ENCODE peak calls at places on chromosomes 5 and 9, in four cellular contexts. One of them, this sample, is unnamed.
A peak's percentile ranks its signal among the peaks of the same experiment; 100 is the strongest.

GRCh38 chr9:133506653-133507038 is 18.1 kb downstream of the MYMK start:
- DNase-seq in ovary: peak; percentile 82
- DNase-seq in tibial nerve: peak; percentile 72
- DNase-seq in colonic mucosa: no peak
- DNase-seq in this sample: no peak

GRCh38 chr9:105116047-105116868 is 128.2 kb upstream of the SLC44A1 start:
- DNase-seq in tibial nerve: no peak
- DNase-seq in ovary: no peak
- DNase-seq in colonic mucosa: no peak
- DNase-seq in this sample: no peak

GRCh38 chr5:33793836-33794549 is 97.8 kb downstream of the ADAMTS12 start:
- DNase-seq in tibial nerve: no peak
- DNase-seq in ovary: no peak
- DNase-seq in colonic mucosa: no peak
- DNase-seq in this sample: no peak

GRCh38 chr5:1747803-1748085 is 51.9 kb downstream of the MRPL36 start:
- DNase-seq in colonic mucosa: no peak
- DNase-seq in ovary: peak; percentile 8
- DNase-seq in tibial nerve: no peak
- DNase-seq in this sample: no peak

GRCh38 chr9:89522261-89522978 is 24.5 kb upstream of the SEMA4D start:
- DNase-seq in tibial nerve: no peak
- DNase-seq in colonic mucosa: peak; percentile 43
- DNase-seq in ovary: no peak
- DNase-seq in this sample: peak; percentile 63

GRCh38 chr9:131252120-131252519 is 24.2 kb downstream of the FAM78A start:
- DNase-seq in tibial nerve: no peak
- DNase-seq in colonic mucosa: no peak
- DNase-seq in ovary: no peak
- DNase-seq in this sample: no peak

GRCh38 chr5:78653031-78653430 is 4.5 kb upstream of the LHFPL2 start:
- DNase-seq in ovary: no peak
- DNase-seq in colonic mucosa: no peak
- DNase-seq in tibial nerve: no peak
- DNase-seq in this sample: no peak

GRCh38 chr5:884345-885126 is 8.1 kb downstream of the BRD9 start:
- DNase-seq in ovary: no peak
- DNase-seq in tibial nerve: no peak
- DNase-seq in colonic mucosa: no peak
- DNase-seq in this sample: no peak

GRCh38 chr5:15499528-15500325 is at the start of gene FBXL7:
- DNase-seq in tibial nerve: peak; percentile 58
- DNase-seq in ovary: peak; percentile 88
- DNase-seq in colonic mucosa: peak; percentile 47
- DNase-seq in this sample: no peak

GRCh38 chr9:132726561-132727150 is 56.4 kb downstream of the GTF3C4 start:
- DNase-seq in colonic mucosa: no peak
- DNase-seq in tibial nerve: no peak
- DNase-seq in ovary: peak; percentile 1
- DNase-seq in this sample: no peak

GRCh38 chr5:66894480-66895240 is 298.5 kb downstream of the MAST4 start:
- DNase-seq in tibial nerve: no peak
- DNase-seq in ovary: no peak
- DNase-seq in colonic mucosa: no peak
- DNase-seq in this sample: no peak

GRCh38 chr5:146313027-146313426 is 25.6 kb upstream of the POU4F3 start:
- DNase-seq in tibial nerve: no peak
- DNase-seq in ovary: no peak
- DNase-seq in colonic mucosa: no peak
- DNase-seq in this sample: no peak

GRCh38 chr9:88923653-88924284 is 67.5 kb upstream of the S1PR3 start:
- DNase-seq in tibial nerve: no peak
- DNase-seq in ovary: no peak
- DNase-seq in colonic mucosa: no peak
- DNase-seq in this sample: no peak

GRCh38 chr9:35116898-35117551 is 1.4 kb upstream of the ATOSB start:
- DNase-seq in tibial nerve: peak; percentile 94
- DNase-seq in ovary: peak; percentile 86
- DNase-seq in colonic mucosa: peak; percentile 95
- DNase-seq in this sample: peak; percentile 74

GRCh38 chr5:10564838-10565784 is 1.2 kb downstream of the ANKRD33B start:
- DNase-seq in colonic mucosa: no peak
- DNase-seq in ovary: no peak
- DNase-seq in tibial nerve: no peak
- DNase-seq in this sample: no peak

GRCh38 chr9:128787583-128788156 is 617 bp downstream of the TBC1D13 start:
- DNase-seq in colonic mucosa: peak; percentile 51
- DNase-seq in ovary: no peak
- DNase-seq in tibial nerve: peak; percentile 8
- DNase-seq in this sample: no peak

GRCh38 chr9:116450378-116451139 is 236.5 kb upstream of the TRIM32 start:
- DNase-seq in ovary: no peak
- DNase-seq in tibial nerve: no peak
- DNase-seq in colonic mucosa: no peak
- DNase-seq in this sample: no peak

GRCh38 chr5:96517294-96517693 is 84.2 kb upstream of the PCSK1 start:
- DNase-seq in tibial nerve: no peak
- DNase-seq in colonic mucosa: no peak
- DNase-seq in ovary: no peak
- DNase-seq in this sample: no peak

GRCh38 chr5:119656023-119656422 is 26.7 kb downstream of the FAM170A start:
- DNase-seq in tibial nerve: no peak
- DNase-seq in ovary: no peak
- DNase-seq in colonic mucosa: no peak
- DNase-seq in this sample: no peak

GRCh38 chr9:133163559-133164208 is at the start of gene GBGT1:
- DNase-seq in ovary: peak; percentile 80
- DNase-seq in tibial nerve: peak; percentile 65
- DNase-seq in colonic mucosa: peak; percentile 67
- DNase-seq in this sample: peak; percentile 38

GRCh38 chr5:36273809-36274526 is 27.7 kb downstream of the RANBP3L start:
- DNase-seq in ovary: no peak
- DNase-seq in colonic mucosa: no peak
- DNase-seq in tibial nerve: no peak
- DNase-seq in this sample: no peak

GRCh38 chr5:96065577-96066385 is 104.1 kb upstream of the ELL2 start:
- DNase-seq in ovary: no peak
- DNase-seq in colonic mucosa: no peak
- DNase-seq in tibial nerve: no peak
- DNase-seq in this sample: no peak

GRCh38 chr5:78542321-78542840 is 106.2 kb downstream of the LHFPL2 start:
- DNase-seq in tibial nerve: no peak
- DNase-seq in colonic mucosa: no peak
- DNase-seq in ovary: no peak
- DNase-seq in this sample: no peak

GRCh38 chr5:54531536-54531935 is 14.0 kb downstream of the SNX18 start:
- DNase-seq in tibial nerve: no peak
- DNase-seq in colonic mucosa: no peak
- DNase-seq in ovary: no peak
- DNase-seq in this sample: no peak

GRCh38 chr9:21616082-21616778 is 134.1 kb upstream of the IFNE start:
- DNase-seq in tibial nerve: no peak
- DNase-seq in colonic mucosa: no peak
- DNase-seq in ovary: no peak
- DNase-seq in this sample: no peak

GRCh38 chr5:143316844-143317631 is 86.4 kb downstream of the NR3C1 start:
- DNase-seq in colonic mucosa: no peak
- DNase-seq in tibial nerve: no peak
- DNase-seq in ovary: no peak
- DNase-seq in this sample: no peak

GRCh38 chr9:120187758-120188157 is 392.2 kb downstream of the CDK5RAP2 start:
- DNase-seq in tibial nerve: no peak
- DNase-seq in ovary: no peak
- DNase-seq in colonic mucosa: no peak
- DNase-seq in this sample: no peak

GRCh38 chr5:91048073-91048472 is 335.0 kb downstream of the ARRDC3 start:
- DNase-seq in colonic mucosa: no peak
- DNase-seq in tibial nerve: no peak
- DNase-seq in ovary: no peak
- DNase-seq in this sample: no peak

GRCh38 chr5:141319202-141319601 is 1.4 kb downstream of the TAF7 start:
- DNase-seq in tibial nerve: no peak
- DNase-seq in colonic mucosa: no peak
- DNase-seq in ovary: no peak
- DNase-seq in this sample: no peak
- H3K9me3 ChIP-seq in tibial nerve: peaks cover 76% of the 10 kb centered on the region
- H3K9me3 ChIP-seq in colonic mucosa: peaks cover 14% of the 10 kb centered on the region
- H3K9me3 ChIP-seq in ovary: peaks cover 37% of the 10 kb centered on the region
- H3K9me3 ChIP-seq in this sample: peaks cover 31% of the 10 kb centered on the region

DNA sequence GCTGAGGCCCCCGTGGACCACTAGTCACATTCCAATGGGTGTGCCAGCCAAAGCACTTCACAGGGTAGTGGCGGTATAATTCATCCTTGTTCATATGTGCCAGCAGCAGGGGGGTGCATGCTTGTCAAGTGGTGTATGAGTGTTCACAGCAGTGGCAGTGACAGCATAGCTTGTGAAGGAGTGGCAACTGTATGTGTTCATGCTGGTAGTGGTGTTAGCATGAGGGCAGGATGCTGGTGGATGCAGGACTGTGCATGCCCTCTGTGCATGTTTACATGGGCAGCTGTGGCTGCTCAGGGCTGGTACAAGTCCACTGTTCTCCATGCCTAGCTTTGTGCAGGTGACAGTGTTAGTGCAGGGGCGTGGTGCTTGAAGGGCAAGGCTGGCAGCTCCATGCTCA is 253.4 kb upstream of the DMAC1 start:
- DNase-seq in tibial nerve: no peak
- DNase-seq in colonic mucosa: no peak
- DNase-seq in ovary: no peak
- DNase-seq in this sample: no peak
- H3K9me3 ChIP-seq in tibial nerve: peaks cover 6% of the 10 kb centered on the region
- H3K9me3 ChIP-seq in colonic mucosa: no peaks in the 10 kb centered on the region
- H3K9me3 ChIP-seq in ovary: no peaks in the 10 kb centered on the region
- H3K9me3 ChIP-seq in this sample: no peaks in the 10 kb centered on the region

GRCh38 chr9:77019810-77020437 is 469 bp downstream of the FOXB2 start:
- DNase-seq in tibial nerve: no peak
- DNase-seq in ovary: no peak
- DNase-seq in colonic mucosa: no peak
- DNase-seq in this sample: no peak
- H3K9me3 ChIP-seq in tibial nerve: no peaks in the 10 kb centered on the region
- H3K9me3 ChIP-seq in ovary: no peaks in the 10 kb centered on the region
- H3K9me3 ChIP-seq in colonic mucosa: no peaks in the 10 kb centered on the region
- H3K9me3 ChIP-seq in this sample: no peaks in the 10 kb centered on the region

DNA sequence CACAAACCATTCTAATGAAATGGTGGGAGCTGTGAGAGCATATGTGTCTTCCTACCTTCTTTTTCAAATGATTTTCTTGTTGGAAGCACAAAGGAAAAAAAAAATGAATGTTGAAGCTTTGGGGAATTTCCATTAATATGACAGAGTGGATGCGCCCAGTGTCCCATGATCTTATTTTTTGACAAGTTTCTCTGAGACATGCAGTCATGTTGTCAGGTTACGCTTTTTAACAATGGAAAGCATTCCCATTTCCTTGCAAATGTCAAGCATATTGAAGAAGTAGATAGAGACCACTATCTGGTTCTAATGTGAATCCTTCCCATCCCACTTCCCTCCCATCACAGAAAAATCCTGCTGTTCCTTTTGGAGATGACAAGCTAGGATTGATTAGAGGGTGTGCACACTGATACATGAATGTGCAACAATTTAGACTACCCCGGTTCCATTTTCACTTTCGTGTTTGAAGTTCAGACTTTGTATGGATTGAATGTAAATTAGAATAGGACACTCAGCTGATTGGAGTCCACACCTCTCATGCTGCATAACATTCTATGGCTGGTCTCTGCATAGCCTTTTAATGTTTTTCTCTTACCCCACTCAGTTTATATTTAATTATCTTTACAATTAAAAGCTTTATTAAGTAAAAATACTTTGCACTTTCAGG is 919.5 kb downstream of the TLE4 start:
- DNase-seq in tibial nerve: no peak
- DNase-seq in colonic mucosa: no peak
- DNase-seq in ovary: no peak
- DNase-seq in this sample: no peak
- H3K9me3 ChIP-seq in tibial nerve: no peaks in the 10 kb centered on the region
- H3K9me3 ChIP-seq in colonic mucosa: no peaks in the 10 kb centered on the region
- H3K9me3 ChIP-seq in ovary: no peaks in the 10 kb centered on the region
- H3K9me3 ChIP-seq in this sample: no peaks in the 10 kb centered on the region

GRCh38 chr5:178982941-178983340 is 12.2 kb downstream of the GRM6 start:
- DNase-seq in tibial nerve: no peak
- DNase-seq in ovary: no peak
- DNase-seq in colonic mucosa: no peak
- DNase-seq in this sample: no peak

GRCh38 chr5:178983728-178984127 is 11.4 kb downstream of the GRM6 start:
- DNase-seq in ovary: no peak
- DNase-seq in colonic mucosa: no peak
- DNase-seq in tibial nerve: no peak
- DNase-seq in this sample: no peak

GRCh38 chr5:178984145-178985072 is 10.7 kb downstream of the GRM6 start:
- DNase-seq in ovary: no peak
- DNase-seq in tibial nerve: no peak
- DNase-seq in colonic mucosa: no peak
- DNase-seq in this sample: no peak

GRCh38 chr5:178986326-178986960 is 8.7 kb downstream of the GRM6 start:
- DNase-seq in tibial nerve: no peak
- DNase-seq in colonic mucosa: no peak
- DNase-seq in ovary: no peak
- DNase-seq in this sample: no peak

DNA sequence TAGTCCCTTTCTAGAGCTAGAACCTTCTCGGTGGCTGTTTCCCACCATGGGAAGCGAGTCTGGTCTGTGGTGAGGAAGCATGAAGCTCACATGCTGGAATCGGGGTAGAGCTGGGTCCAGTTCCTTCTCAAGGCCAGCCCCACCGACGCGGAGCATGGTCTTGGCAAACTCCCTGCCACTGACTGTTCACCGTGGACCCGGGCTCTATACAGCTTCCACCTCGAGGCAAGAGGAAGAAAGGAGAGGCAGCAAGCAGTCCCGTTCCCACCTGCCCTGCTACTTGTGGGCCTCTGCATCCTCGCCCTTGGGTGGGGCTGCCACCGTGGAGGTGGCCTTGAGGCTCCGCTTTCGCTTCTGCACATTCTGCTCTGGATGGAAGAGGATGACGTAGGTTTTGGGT is 13.7 kb downstream of the GRM6 start:
- DNase-seq in tibial nerve: no peak
- DNase-seq in colonic mucosa: no peak
- DNase-seq in ovary: no peak
- DNase-seq in this sample: no peak
- H3K9me3 ChIP-seq in tibial nerve: peaks cover 40% of the 10 kb centered on the region
- H3K9me3 ChIP-seq in colonic mucosa: no peaks in the 10 kb centered on the region
- H3K9me3 ChIP-seq in ovary: peaks cover 31% of the 10 kb centered on the region
- H3K9me3 ChIP-seq in this sample: no peaks in the 10 kb centered on the region

This sample was measured in effector memory CD4-positive, alpha-beta T cell.